ENCODE peak calls at places on chromosomes 5 and 9, in seven cellular contexts. M is ecto neural progenitor cell, L is pancreas, D is HTR-8/SVneo, G is A549, E is NCI-H2171, N is AG08395. F is an unnamed sample.

GRCh38 chr5:55691265-55692105 is 20.6 kb downstream of the SLC38A9 start:
- DNase-seq in M (no peak), L (no peak), D (peak), G (peak), E (peak), N (peak), F (no peak)

GRCh38 chr5:168600409-168600808 is 21.2 kb upstream of the PANK3 start:
- DNase-seq in M (peak), L (peak), D (peak), G (no peak), E (peak), N (no peak), F (no peak)

GRCh38 chr5:60700347-60700815 is 415 bp upstream of the DEPDC1B start:
- DNase-seq in M (no peak), L (no peak), D (no peak), G (no peak), E (no peak), N (peak), F (no peak)

GRCh38 chr5:146947181-146947941 is 68.8 kb upstream of the PPP2R2B start:
- DNase-seq in M (no peak), L (peak), D (peak), G (peak), E (no peak), N (no peak), F (no peak)

GRCh38 chr5:32076699-32077695 is 97.1 kb downstream of the GOLPH3 start:
- DNase-seq in M (no peak), L (no peak), D (peak), G (peak), E (peak), N (peak), F (no peak)

GRCh38 chr9:88532320-88532719 is 2.7 kb upstream of the NXNL2 start:
- DNase-seq in M (peak), L (no peak), D (no peak), G (peak), E (no peak), N (peak), F (peak)

GRCh38 chr5:171697591-171698102 is 88.0 kb upstream of the SMIM23 start:
- DNase-seq in M (no peak), L (no peak), D (no peak), G (no peak), E (no peak), N (no peak), F (no peak)

GRCh38 chr9:38183994-38184568 is 115.1 kb upstream of the SHB start:
- DNase-seq in M (no peak), L (peak), D (no peak), G (no peak), E (no peak), N (no peak), F (no peak)

GRCh38 chr5:154215931-154216330 is 25.4 kb downstream of the GALNT10 start:
- DNase-seq in M (no peak), L (no peak), D (no peak), G (no peak), E (no peak), N (no peak), F (no peak)

GRCh38 chr9:76699966-76700365 is 64.3 kb upstream of the PCA3 start:
- DNase-seq in M (no peak), L (no peak), D (no peak), G (no peak), E (no peak), N (peak), F (no peak)

F was measured in NCI-H1436 treated with DMSO at 0.1 percent for 48 hours.